ENCODE peak calls at places on chromosomes 1 and 21, in seven cellular contexts. One of them, this sample, is unnamed. For H3K9me3 and H3K4me1, the result is how much of the 10 kb centered on the place peaks cover.

GRCh38 chr1:149986486-149987296 is 23.8 kb downstream of the OTUD7B start:
- DNase-seq in HepG2: no peak
- DNase-seq in effector memory CD4-positive, alpha-beta T cell: no peak
- DNase-seq in heart right ventricle: no peak
- DNase-seq in cardiac muscle cell: no peak
- DNase-seq in aorta: no peak
- DNase-seq in ovary: no peak
- DNase-seq in this sample: no peak

GRCh38 chr1:87292684-87293493 is 35.8 kb upstream of the LMO4 start:
- DNase-seq in HepG2: peak
- DNase-seq in effector memory CD4-positive, alpha-beta T cell: peak
- DNase-seq in heart right ventricle: no peak
- DNase-seq in cardiac muscle cell: peak
- DNase-seq in aorta: no peak
- DNase-seq in ovary: no peak
- DNase-seq in this sample: peak

GRCh38 chr1:172356620-172357019 is 63.9 kb upstream of the C1orf105 start:
- DNase-seq in HepG2: no peak
- DNase-seq in effector memory CD4-positive, alpha-beta T cell: no peak
- DNase-seq in heart right ventricle: no peak
- DNase-seq in cardiac muscle cell: no peak
- DNase-seq in aorta: no peak
- DNase-seq in ovary: no peak
- DNase-seq in this sample: no peak

GRCh38 chr1:53732912-53733317 is 6.0 kb downstream of the GLIS1 start:
- DNase-seq in HepG2: no peak
- DNase-seq in effector memory CD4-positive, alpha-beta T cell: no peak
- DNase-seq in heart right ventricle: no peak
- DNase-seq in cardiac muscle cell: no peak
- DNase-seq in aorta: no peak
- DNase-seq in ovary: no peak
- DNase-seq in this sample: no peak

GRCh38 chr1:202274611-202275010 is 67.1 kb downstream of the UBE2T start:
- DNase-seq in HepG2: peak
- DNase-seq in effector memory CD4-positive, alpha-beta T cell: peak
- DNase-seq in heart right ventricle: no peak
- DNase-seq in cardiac muscle cell: no peak
- DNase-seq in aorta: no peak
- DNase-seq in ovary: no peak
- DNase-seq in this sample: no peak

GRCh38 chr21:33975548-33976081 is 60.0 kb upstream of the ATP5PO start:
- DNase-seq in HepG2: no peak
- DNase-seq in effector memory CD4-positive, alpha-beta T cell: no peak
- DNase-seq in heart right ventricle: no peak
- DNase-seq in cardiac muscle cell: no peak
- DNase-seq in aorta: no peak
- DNase-seq in ovary: no peak
- DNase-seq in this sample: no peak

GRCh38 chr21:35063428-35064172 is 14.5 kb upstream of the RUNX1 start:
- DNase-seq in HepG2: no peak
- DNase-seq in effector memory CD4-positive, alpha-beta T cell: no peak
- DNase-seq in heart right ventricle: no peak
- DNase-seq in cardiac muscle cell: no peak
- DNase-seq in aorta: no peak
- DNase-seq in ovary: no peak
- DNase-seq in this sample: no peak

GRCh38 chr21:26918318-26919065 is 48.4 kb downstream of the ADAMTS5 start:
- DNase-seq in HepG2: no peak
- DNase-seq in effector memory CD4-positive, alpha-beta T cell: no peak
- DNase-seq in heart right ventricle: no peak
- DNase-seq in cardiac muscle cell: no peak
- DNase-seq in aorta: no peak
- DNase-seq in ovary: no peak
- DNase-seq in this sample: no peak

GRCh38 chr1:6041432-6042062 is 4.1 kb upstream of the KCNAB2 start:
- DNase-seq in HepG2: no peak
- DNase-seq in effector memory CD4-positive, alpha-beta T cell: no peak
- DNase-seq in heart right ventricle: peak
- DNase-seq in cardiac muscle cell: peak
- DNase-seq in aorta: no peak
- DNase-seq in ovary: peak
- DNase-seq in this sample: peak

GRCh38 chr1:74053407-74053806 is 144.6 kb downstream of the LRRIQ3 start:
- DNase-seq in HepG2: no peak
- DNase-seq in effector memory CD4-positive, alpha-beta T cell: no peak
- DNase-seq in heart right ventricle: no peak
- DNase-seq in cardiac muscle cell: no peak
- DNase-seq in aorta: no peak
- DNase-seq in ovary: no peak
- DNase-seq in this sample: no peak

GRCh38 chr1:62433861-62434611 is 2.8 kb upstream of the USP1 start:
- DNase-seq in HepG2: no peak
- DNase-seq in effector memory CD4-positive, alpha-beta T cell: no peak
- DNase-seq in heart right ventricle: no peak
- DNase-seq in cardiac muscle cell: no peak
- DNase-seq in aorta: no peak
- DNase-seq in ovary: no peak
- DNase-seq in this sample: no peak

GRCh38 chr1:152735648-152736047 is 22.2 kb upstream of the KPRP start:
- DNase-seq in HepG2: peak
- DNase-seq in effector memory CD4-positive, alpha-beta T cell: no peak
- DNase-seq in heart right ventricle: no peak
- DNase-seq in cardiac muscle cell: no peak
- DNase-seq in aorta: no peak
- DNase-seq in ovary: no peak
- DNase-seq in this sample: no peak
- H3K9me3 ChIP-seq in HepG2: under half
- H3K9me3 ChIP-seq in effector memory CD4-positive, alpha-beta T cell: under half
- H3K9me3 ChIP-seq in heart right ventricle: under half
- H3K9me3 ChIP-seq in cardiac muscle cell: under half
- H3K9me3 ChIP-seq in aorta: under half
- H3K9me3 ChIP-seq in ovary: under half
- H3K9me3 ChIP-seq in this sample: under half

GRCh38 chr1:79396901-79397300 is 390.4 kb upstream of the ADGRL4 start:
- DNase-seq in HepG2: no peak
- DNase-seq in effector memory CD4-positive, alpha-beta T cell: no peak
- DNase-seq in heart right ventricle: no peak
- DNase-seq in cardiac muscle cell: no peak
- DNase-seq in aorta: no peak
- DNase-seq in ovary: no peak
- DNase-seq in this sample: no peak
- H3K4me1 ChIP-seq in HepG2: under half
- H3K4me1 ChIP-seq in effector memory CD4-positive, alpha-beta T cell: under half
- H3K4me1 ChIP-seq in heart right ventricle: under half
- H3K4me1 ChIP-seq in cardiac muscle cell: under half
- H3K4me1 ChIP-seq in aorta: under half
- H3K4me1 ChIP-seq in ovary: under half
- H3K4me1 ChIP-seq in this sample: under half

GRCh38 chr1:39845569-39846566 is 37.4 kb downstream of the TRIT1 start:
- DNase-seq in HepG2: peak
- DNase-seq in effector memory CD4-positive, alpha-beta T cell: peak
- DNase-seq in heart right ventricle: peak
- DNase-seq in cardiac muscle cell: peak
- DNase-seq in aorta: peak
- DNase-seq in ovary: peak
- DNase-seq in this sample: peak
- H3K27ac ChIP-seq in HepG2: peak
- H3K27ac ChIP-seq in effector memory CD4-positive, alpha-beta T cell: peak
- H3K27ac ChIP-seq in heart right ventricle: peak
- H3K27ac ChIP-seq in cardiac muscle cell: peak
- H3K27ac ChIP-seq in aorta: no peak
- H3K27ac ChIP-seq in ovary: no peak
- H3K27ac ChIP-seq in this sample: no peak

GRCh38 chr1:248775496-248775895 is 19.9 kb upstream of the LYPD8 start:
- DNase-seq in HepG2: no peak
- DNase-seq in effector memory CD4-positive, alpha-beta T cell: no peak
- DNase-seq in heart right ventricle: no peak
- DNase-seq in cardiac muscle cell: no peak
- DNase-seq in aorta: no peak
- DNase-seq in ovary: no peak
- DNase-seq in this sample: no peak
- H3K9me3 ChIP-seq in HepG2: under half
- H3K9me3 ChIP-seq in effector memory CD4-positive, alpha-beta T cell: under half
- H3K9me3 ChIP-seq in heart right ventricle: under half
- H3K9me3 ChIP-seq in cardiac muscle cell: under half
- H3K9me3 ChIP-seq in aorta: under half
- H3K9me3 ChIP-seq in ovary: under half
- H3K9me3 ChIP-seq in this sample: under half

This sample was measured in right cardiac atrium.